ENCODE peak calls at places on chromosomes 6 and 20, in five cellular contexts. Z is left ventricle myocardium inferior, M is tibial nerve, L is A549, U is endodermal cell. I is an unnamed sample.

GRCh38 chr20:45823949-45824835 is 2.9 kb downstream of the TNNC2 start:
- DNase-seq in Z (peak; percentile 36), M (no peak), L (peak; percentile 49), U (peak; percentile 88), I (peak; percentile 20)

GRCh38 chr20:31602779-31603441 is 2.2 kb upstream of the ID1 start:
- DNase-seq in Z (no peak), M (no peak), L (peak; percentile 83), U (peak; percentile 55), I (peak; percentile 65)

GRCh38 chr20:38804682-38805501 is 605 bp upstream of the PPP1R16B start:
- DNase-seq in Z (no peak), M (no peak), L (no peak), U (peak; percentile 84), I (no peak)

GRCh38 chr6:6007311-6008113 is 787 bp upstream of the NRN1 start:
- DNase-seq in Z (no peak), M (no peak), L (peak; percentile 18), U (peak; percentile 89), I (no peak)

GRCh38 chr6:150617496-150618460 is 18.1 kb downstream of the PLEKHG1 start:
- DNase-seq in Z (no peak), M (no peak), L (no peak), U (no peak), I (no peak)

GRCh38 chr6:83824388-83824801 is 28.8 kb upstream of the RIPPLY2 start:
- DNase-seq in Z (no peak), M (no peak), L (peak; percentile 11), U (no peak), I (no peak)

GRCh38 chr6:130600880-130601341 is 226.3 kb upstream of the SMLR1 start:
- DNase-seq in Z (no peak), M (no peak), L (no peak), U (no peak), I (no peak)

GRCh38 chr6:56863366-56863765 is 91.5 kb upstream of the BEND6 start:
- DNase-seq in Z (no peak), M (no peak), L (peak; percentile 58), U (no peak), I (peak; percentile 70)

GRCh38 chr6:46473866-46474265 is 17.4 kb downstream of the RCAN2 start:
- DNase-seq in Z (no peak), M (no peak), L (no peak), U (no peak), I (no peak)

GRCh38 chr6:82959385-82959941 is 106.2 kb downstream of the UBE3D start:
- DNase-seq in Z (no peak), M (no peak), L (no peak), U (peak; percentile 70), I (no peak)

GRCh38 chr20:57737349-57737748 is 27.5 kb upstream of the PMEPA1 start:
- DNase-seq in Z (no peak), M (no peak), L (no peak), U (no peak), I (no peak)

GRCh38 chr20:63639093-63639860 is 12.4 kb upstream of the GMEB2 start:
- DNase-seq in Z (peak; percentile 61), M (no peak), L (no peak), U (no peak), I (no peak)

GRCh38 chr20:35515949-35516645 is 13.4 kb downstream of the C20orf173 start:
- DNase-seq in Z (no peak), M (no peak), L (peak; percentile 29), U (no peak), I (peak; percentile 95)

GRCh38 chr20:49794336-49795124 is 18.1 kb upstream of the SLC9A8 start:
- DNase-seq in Z (no peak), M (no peak), L (no peak), U (no peak), I (peak; percentile 66)

GRCh38 chr6:138087549-138087948 is 19.7 kb downstream of the PERP start:
- DNase-seq in Z (no peak), M (no peak), L (peak; percentile 57), U (peak; percentile 71), I (peak; percentile 90)

GRCh38 chr6:41955412-41955811 is 13.8 kb upstream of the CCND3 start:
- DNase-seq in Z (no peak), M (no peak), L (no peak), U (no peak), I (no peak)

GRCh38 chr6:155523821-155524238 is 68.2 kb upstream of the NOX3 start:
- DNase-seq in Z (no peak), M (no peak), L (no peak), U (peak; percentile 91), I (no peak)

I was measured in PC-9.